ENCODE peak calls at places on chromosome 7, in six cellular contexts. S is IMR-90, G is neuronal stem cell, R is H9, D is trophoblast cell, Y is H1. F is an unnamed sample.

GRCh38 chr7:36967387-36967786 is 243.1 kb upstream of the AOAH start:
- DNase-seq in S (peak), G (peak), R (peak), D (peak), Y (no peak), F (peak)

GRCh38 chr7:116672596-116673503 is 854 bp downstream of the MET start:
- DNase-seq in S (peak), G (no peak), R (peak), D (peak), Y (no peak), F (peak)

GRCh38 chr7:2601907-2602735 is 29.7 kb upstream of the TTYH3 start:
- DNase-seq in S (no peak), G (no peak), R (no peak), D (no peak), Y (no peak), F (no peak)

GRCh38 chr7:32948202-32948601 is 9.0 kb upstream of the FKBP9 start:
- DNase-seq in S (no peak), G (no peak), R (peak), D (no peak), Y (no peak), F (no peak)

GRCh38 chr7:155214328-155214986 is 83.2 kb upstream of the INSIG1 start:
- DNase-seq in S (no peak), G (no peak), R (no peak), D (no peak), Y (no peak), F (no peak)

GRCh38 chr7:25075459-25075858 is 49.6 kb downstream of the CYCS start:
- DNase-seq in S (peak), G (no peak), R (no peak), D (no peak), Y (no peak), F (no peak)

GRCh38 chr7:47266131-47266706 is 315.7 kb downstream of the TNS3 start:
- DNase-seq in S (peak), G (peak), R (peak), D (peak), Y (peak), F (peak)

GRCh38 chr7:111012799-111013675 is 77.9 kb upstream of the LRRN3 start:
- DNase-seq in S (no peak), G (no peak), R (no peak), D (no peak), Y (no peak), F (no peak)

GRCh38 chr7:20865684-20866083 is 79.0 kb upstream of the SP8 start:
- DNase-seq in S (no peak), G (no peak), R (no peak), D (no peak), Y (no peak), F (no peak)

GRCh38 chr7:130662426-130662825 is 6.1 kb downstream of the COPG2 start:
- DNase-seq in S (peak), G (no peak), R (no peak), D (peak), Y (no peak), F (no peak)

GRCh38 chr7:32163141-32163806 is 93.1 kb upstream of the PDE1C start:
- DNase-seq in S (peak), G (no peak), R (no peak), D (no peak), Y (no peak), F (peak)

GRCh38 chr7:20340839-20341238 is 10.1 kb downstream of the ITGB8 start:
- DNase-seq in S (no peak), G (peak), R (no peak), D (no peak), Y (no peak), F (no peak)

GRCh38 chr7:125661677-125662076 is 732.1 kb upstream of the POT1 start:
- DNase-seq in S (no peak), G (no peak), R (no peak), D (peak), Y (no peak), F (no peak)

GRCh38 chr7:155862088-155862487 is 49.8 kb upstream of the SHH start:
- DNase-seq in S (no peak), G (no peak), R (no peak), D (no peak), Y (no peak), F (no peak)

GRCh38 chr7:103462358-103462757 is 16.4 kb upstream of the SLC26A5 start:
- DNase-seq in S (no peak), G (no peak), R (no peak), D (no peak), Y (no peak), F (no peak)

GRCh38 chr7:74012842-74013249 is 15.1 kb upstream of the ELN start:
- DNase-seq in S (peak), G (no peak), R (peak), D (no peak), Y (no peak), F (peak)

GRCh38 chr7:78323118-78323517 is 524.5 kb downstream of the PHTF2 start:
- DNase-seq in S (no peak), G (no peak), R (no peak), D (no peak), Y (no peak), F (no peak)

GRCh38 chr7:12493866-12494265 is 76.7 kb upstream of the SCIN start:
- DNase-seq in S (no peak), G (no peak), R (no peak), D (no peak), Y (no peak), F (no peak)

GRCh38 chr7:55476852-55477780 is 95.2 kb downstream of the VOPP1 start:
- DNase-seq in S (no peak), G (no peak), R (peak), D (peak), Y (peak), F (no peak)

GRCh38 chr7:44281811-44282600 is 43.4 kb downstream of the CAMK2B start:
- DNase-seq in S (no peak), G (no peak), R (peak), D (no peak), Y (no peak), F (no peak)

GRCh38 chr7:73719806-73720169 is 319 bp upstream of the STX1A start:
- DNase-seq in S (no peak), G (no peak), R (no peak), D (no peak), Y (no peak), F (peak)

DNA sequence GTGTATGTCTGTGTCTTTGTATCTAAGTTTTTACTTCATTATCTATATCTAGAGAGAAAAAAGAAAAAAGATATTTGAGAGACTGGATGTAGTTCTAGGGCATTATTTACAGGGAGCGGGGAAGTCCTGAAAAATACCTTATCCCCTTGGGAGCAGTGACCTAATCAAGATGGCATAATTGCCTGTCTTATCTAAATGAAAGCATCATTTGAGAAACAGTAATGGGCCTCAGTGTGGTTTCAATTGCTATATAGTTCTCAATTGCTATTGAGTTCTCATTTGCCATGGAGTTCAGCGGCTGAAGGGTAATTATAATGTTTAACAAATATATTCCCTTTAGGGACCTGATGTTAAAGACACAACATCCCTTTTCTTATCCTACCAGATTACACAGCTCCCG is 216.5 kb downstream of the PLXNA4 start:
- DNase-seq in S (no peak), G (no peak), R (no peak), D (no peak), Y (no peak), F (no peak)
- H3K14ac ChIP-seq in S (no peak), G (no peak), R (no peak), D (no peak), Y (no peak), F (no peak)

GRCh38 chr7:81769891-81770818 is at the start of gene HGF:
- DNase-seq in S (peak), G (no peak), R (peak), D (no peak), Y (no peak), F (peak)
- H3K4ac ChIP-seq in S (peak), G (no peak), R (no peak), D (no peak), Y (no peak), F (peak)

GRCh38 chr7:18607025-18607424 is 111.5 kb downstream of the HDAC9 start:
- DNase-seq in S (peak), G (no peak), R (no peak), D (no peak), Y (no peak), F (no peak)

GRCh38 chr7:18614841-18615240 is 119.3 kb downstream of the HDAC9 start:
- DNase-seq in S (no peak), G (no peak), R (no peak), D (no peak), Y (no peak), F (no peak)

GRCh38 chr7:18610331-18610948 is 114.9 kb downstream of the HDAC9 start:
- DNase-seq in S (peak), G (peak), R (peak), D (peak), Y (peak), F (peak)
- H2AFZ ChIP-seq in S (no peak), G (no peak), R (no peak), D (no peak), Y (no peak), F (no peak)

DNA sequence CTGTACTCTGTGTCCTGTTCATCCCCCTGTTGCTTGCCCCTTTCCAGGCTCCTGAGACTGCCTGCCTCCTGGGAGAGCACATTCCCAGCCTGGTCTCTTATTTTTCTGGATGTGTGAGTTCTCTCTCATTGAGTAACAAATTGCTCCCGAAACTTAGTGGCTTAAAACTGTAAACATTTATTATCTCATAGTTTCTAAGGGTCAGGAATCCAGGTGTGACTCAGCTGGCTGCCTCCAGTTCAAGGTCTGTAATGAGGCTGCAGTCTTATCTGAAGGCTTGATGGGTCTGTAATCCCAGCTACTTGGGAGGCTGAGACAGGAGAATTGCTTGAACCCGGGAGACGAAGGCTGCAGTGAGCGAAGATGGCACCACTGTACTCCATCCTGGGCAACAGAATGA is 53.6 kb upstream of the PRR15 start:
- DNase-seq in S (no peak), G (no peak), R (no peak), D (peak), Y (no peak), F (no peak)
- H3K14ac ChIP-seq in S (no peak), G (no peak), R (no peak), D (no peak), Y (no peak), F (no peak)

GRCh38 chr7:135076882-135077281 is 71.0 kb upstream of the TMEM140 start:
- DNase-seq in S (no peak), G (no peak), R (no peak), D (no peak), Y (no peak), F (no peak)
- H3K4ac ChIP-seq in S (no peak), G (no peak), R (no peak), D (no peak), Y (no peak), F (no peak)

GRCh38 chr7:68980011-68980410 is 618.3 kb upstream of the AUTS2 start:
- DNase-seq in S (no peak), G (no peak), R (no peak), D (no peak), Y (no peak), F (no peak)
- H2AFZ ChIP-seq in S (no peak), G (no peak), R (no peak), D (no peak), Y (no peak), F (no peak)

GRCh38 chr7:159247910-159248309 is 103.2 kb upstream of the VIPR2 start:
- DNase-seq in S (no peak), G (no peak), R (no peak), D (no peak), Y (no peak), F (no peak)

GRCh38 chr7:159240962-159241361 is 96.3 kb upstream of the VIPR2 start:
- DNase-seq in S (no peak), G (no peak), R (no peak), D (no peak), Y (no peak), F (no peak)

GRCh38 chr7:159246702-159247480 is 102.2 kb upstream of the VIPR2 start:
- DNase-seq in S (no peak), G (no peak), R (no peak), D (no peak), Y (no peak), F (no peak)
- H3K14ac ChIP-seq in S (no peak), G (no peak), R (no peak), D (no peak), Y (no peak), F (no peak)

F was measured in mesenchymal stem cell.